ENCODE peak calls at places on chromosomes 2 and 18, in four cellular contexts. One of them, this sample, is unnamed.

GRCh38 chr2:172293952-172294351 is 133.4 kb upstream of the ITGA6 start:
- DNase-seq in neural crest cell: no peak
- DNase-seq in head of caudate nucleus: peak
- DNase-seq in T-cell: no peak
- DNase-seq in this sample: no peak

GRCh38 chr2:176368349-176368748 is 99.1 kb downstream of the MTX2 start:
- DNase-seq in neural crest cell: no peak
- DNase-seq in head of caudate nucleus: no peak
- DNase-seq in T-cell: no peak
- DNase-seq in this sample: no peak

GRCh38 chr18:74567805-74568204 is 29.9 kb upstream of the ZNF407 start:
- DNase-seq in head of caudate nucleus: no peak
- DNase-seq in T-cell: no peak
- DNase-seq in neural crest cell: no peak
- DNase-seq in this sample: no peak

GRCh38 chr2:43356774-43357173 is 130.4 kb upstream of the ZFP36L2 start:
- DNase-seq in head of caudate nucleus: no peak
- DNase-seq in T-cell: no peak
- DNase-seq in neural crest cell: no peak
- DNase-seq in this sample: no peak

GRCh38 chr18:39871976-39872375 is 2083.1 kb upstream of the PIK3C3 start:
- DNase-seq in neural crest cell: no peak
- DNase-seq in T-cell: no peak
- DNase-seq in head of caudate nucleus: no peak
- DNase-seq in this sample: no peak

GRCh38 chr2:101501443-101501842 is 26.5 kb upstream of the RFX8 start:
- DNase-seq in head of caudate nucleus: no peak
- DNase-seq in neural crest cell: no peak
- DNase-seq in T-cell: no peak
- DNase-seq in this sample: no peak

GRCh38 chr18:75089748-75090327 is 119.1 kb downstream of the PTGR3 start:
- DNase-seq in neural crest cell: no peak
- DNase-seq in head of caudate nucleus: no peak
- DNase-seq in T-cell: no peak
- DNase-seq in this sample: no peak

GRCh38 chr18:48018806-48019295 is 88.4 kb upstream of the SMAD2 start:
- DNase-seq in neural crest cell: no peak
- DNase-seq in head of caudate nucleus: no peak
- DNase-seq in T-cell: no peak
- DNase-seq in this sample: no peak

GRCh38 chr2:38037757-38038615 is 38.0 kb downstream of the CYP1B1 start:
- DNase-seq in T-cell: no peak
- DNase-seq in head of caudate nucleus: peak
- DNase-seq in neural crest cell: no peak
- DNase-seq in this sample: no peak

GRCh38 chr18:46433121-46433826 is 223.7 kb downstream of the LOXHD1 start:
- DNase-seq in head of caudate nucleus: no peak
- DNase-seq in T-cell: no peak
- DNase-seq in neural crest cell: no peak
- DNase-seq in this sample: no peak

GRCh38 chr2:185787530-185788145 is 49.0 kb downstream of the FSIP2 start:
- DNase-seq in T-cell: no peak
- DNase-seq in head of caudate nucleus: no peak
- DNase-seq in neural crest cell: no peak
- DNase-seq in this sample: no peak

GRCh38 chr2:147181351-147182029 is 663.3 kb upstream of the ACVR2A start:
- DNase-seq in T-cell: no peak
- DNase-seq in head of caudate nucleus: no peak
- DNase-seq in neural crest cell: no peak
- DNase-seq in this sample: no peak